ENCODE peak calls at places on chromosomes 1 and 21, in six cellular contexts. One of them, this sample, is unnamed.

GRCh38 chr1:8663915-8664331 is 153.5 kb downstream of the RERE start:
- DNase-seq in tibial nerve: no peak
- DNase-seq in lower lobe of right lung: peak; percentile 52
- DNase-seq in left lung: no peak
- DNase-seq in CD8-positive, alpha-beta T cell: no peak
- DNase-seq in cardiac muscle cell: peak; percentile 74
- DNase-seq in this sample: no peak

GRCh38 chr1:27856561-27857343 is 15.6 kb upstream of the THEMIS2 start:
- DNase-seq in CD8-positive, alpha-beta T cell: no peak
- DNase-seq in left lung: no peak
- DNase-seq in lower lobe of right lung: no peak
- DNase-seq in cardiac muscle cell: no peak
- DNase-seq in tibial nerve: no peak
- DNase-seq in this sample: no peak

GRCh38 chr1:33519240-33519884 is 46.9 kb downstream of the ZSCAN20 start:
- DNase-seq in CD8-positive, alpha-beta T cell: no peak
- DNase-seq in cardiac muscle cell: no peak
- DNase-seq in lower lobe of right lung: no peak
- DNase-seq in left lung: no peak
- DNase-seq in tibial nerve: no peak
- DNase-seq in this sample: no peak

GRCh38 chr21:42568834-42569731 is 55.4 kb downstream of the SLC37A1 start:
- DNase-seq in left lung: peak; percentile 35
- DNase-seq in CD8-positive, alpha-beta T cell: no peak
- DNase-seq in cardiac muscle cell: no peak
- DNase-seq in lower lobe of right lung: peak; percentile 56
- DNase-seq in tibial nerve: no peak
- DNase-seq in this sample: no peak

GRCh38 chr1:116574581-116575291 is 3.9 kb upstream of the CD58 start:
- DNase-seq in CD8-positive, alpha-beta T cell: peak; percentile 59
- DNase-seq in lower lobe of right lung: no peak
- DNase-seq in tibial nerve: peak; percentile 42
- DNase-seq in left lung: no peak
- DNase-seq in cardiac muscle cell: peak; percentile 83
- DNase-seq in this sample: peak; percentile 25

GRCh38 chr1:94694234-94694915 is 125.8 kb upstream of the SLC44A3 start:
- DNase-seq in cardiac muscle cell: no peak
- DNase-seq in CD8-positive, alpha-beta T cell: no peak
- DNase-seq in tibial nerve: no peak
- DNase-seq in lower lobe of right lung: no peak
- DNase-seq in left lung: no peak
- DNase-seq in this sample: no peak

GRCh38 chr1:9234223-9235122 is at the start of gene H6PD:
- DNase-seq in lower lobe of right lung: peak; percentile 93
- DNase-seq in left lung: peak; percentile 89
- DNase-seq in cardiac muscle cell: peak; percentile 90
- DNase-seq in tibial nerve: peak; percentile 69
- DNase-seq in CD8-positive, alpha-beta T cell: peak; percentile 71
- DNase-seq in this sample: peak; percentile 72

GRCh38 chr1:77031101-77031662 is 163.9 kb downstream of the ST6GALNAC5 start:
- DNase-seq in left lung: no peak
- DNase-seq in lower lobe of right lung: no peak
- DNase-seq in CD8-positive, alpha-beta T cell: no peak
- DNase-seq in cardiac muscle cell: peak; percentile 35
- DNase-seq in tibial nerve: no peak
- DNase-seq in this sample: no peak

GRCh38 chr21:35113064-35113463 is 64.0 kb upstream of the RUNX1 start:
- DNase-seq in CD8-positive, alpha-beta T cell: no peak
- DNase-seq in cardiac muscle cell: no peak
- DNase-seq in lower lobe of right lung: no peak
- DNase-seq in left lung: no peak
- DNase-seq in tibial nerve: no peak
- DNase-seq in this sample: no peak

GRCh38 chr1:41483960-41484844 is at the start of gene EDN2:
- DNase-seq in tibial nerve: no peak
- DNase-seq in lower lobe of right lung: peak; percentile 84
- DNase-seq in cardiac muscle cell: no peak
- DNase-seq in left lung: peak; percentile 75
- DNase-seq in CD8-positive, alpha-beta T cell: no peak
- DNase-seq in this sample: no peak

GRCh38 chr1:64042331-64043100 is 160.9 kb upstream of the UBE2U start:
- DNase-seq in CD8-positive, alpha-beta T cell: no peak
- DNase-seq in left lung: no peak
- DNase-seq in lower lobe of right lung: no peak
- DNase-seq in cardiac muscle cell: peak; percentile 94
- DNase-seq in tibial nerve: no peak
- DNase-seq in this sample: no peak

GRCh38 chr1:155777541-155777940 is 79.5 kb downstream of the GON4L start:
- DNase-seq in tibial nerve: no peak
- DNase-seq in cardiac muscle cell: no peak
- DNase-seq in lower lobe of right lung: no peak
- DNase-seq in CD8-positive, alpha-beta T cell: no peak
- DNase-seq in left lung: no peak
- DNase-seq in this sample: no peak

GRCh38 chr21:17903029-17903806 is 84.1 kb upstream of the C21orf91 start:
- DNase-seq in tibial nerve: no peak
- DNase-seq in left lung: no peak
- DNase-seq in cardiac muscle cell: peak; percentile 60
- DNase-seq in CD8-positive, alpha-beta T cell: no peak
- DNase-seq in lower lobe of right lung: no peak
- DNase-seq in this sample: no peak

GRCh38 chr1:193318347-193318746 is 131.9 kb upstream of the B3GALT2 start:
- DNase-seq in CD8-positive, alpha-beta T cell: no peak
- DNase-seq in left lung: no peak
- DNase-seq in cardiac muscle cell: no peak
- DNase-seq in tibial nerve: no peak
- DNase-seq in lower lobe of right lung: no peak
- DNase-seq in this sample: no peak

GRCh38 chr1:211975152-211975941 is 60.0 kb downstream of the INTS7 start:
- DNase-seq in cardiac muscle cell: no peak
- DNase-seq in left lung: no peak
- DNase-seq in CD8-positive, alpha-beta T cell: no peak
- DNase-seq in lower lobe of right lung: no peak
- DNase-seq in tibial nerve: no peak
- DNase-seq in this sample: no peak

DNA sequence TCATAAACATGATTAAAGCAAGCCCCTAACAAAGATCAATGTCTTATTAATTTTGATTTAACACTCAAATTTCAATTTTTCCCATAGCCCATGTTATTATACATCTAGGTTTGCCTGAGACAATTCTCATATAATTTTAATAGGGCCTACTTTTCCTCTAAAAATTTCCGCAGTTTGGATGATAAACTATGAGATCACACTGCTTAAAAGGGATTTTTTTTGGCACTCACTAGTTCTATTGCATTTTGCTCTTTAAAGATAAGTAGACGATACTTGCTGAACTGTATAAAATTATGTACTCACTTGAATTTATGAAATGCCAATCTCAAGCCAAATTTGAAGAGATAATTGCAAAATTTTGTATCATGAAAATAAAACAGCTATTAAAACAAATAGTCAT is 480.4 kb upstream of the ZRANB2 start:
- DNase-seq in left lung: no peak
- DNase-seq in lower lobe of right lung: no peak
- DNase-seq in tibial nerve: no peak
- DNase-seq in CD8-positive, alpha-beta T cell: no peak
- DNase-seq in cardiac muscle cell: peak; percentile 10
- DNase-seq in this sample: no peak
- H3K27ac ChIP-seq in left lung: no peak overlapping the region
- H3K27ac ChIP-seq in lower lobe of right lung: no peak overlapping the region
- H3K27ac ChIP-seq in tibial nerve: no peak overlapping the region
- H3K27ac ChIP-seq in CD8-positive, alpha-beta T cell: no peak overlapping the region
- H3K27ac ChIP-seq in cardiac muscle cell: no peak overlapping the region
- H3K27ac ChIP-seq in this sample: no peak overlapping the region

GRCh38 chr1:2877391-2877790 is 75.9 kb upstream of the TTC34 start:
- DNase-seq in CD8-positive, alpha-beta T cell: no peak
- DNase-seq in lower lobe of right lung: no peak
- DNase-seq in tibial nerve: no peak
- DNase-seq in left lung: no peak
- DNase-seq in cardiac muscle cell: no peak
- DNase-seq in this sample: no peak
- H3K9me3 ChIP-seq in CD8-positive, alpha-beta T cell: no peaks in the 10 kb centered on the region
- H3K9me3 ChIP-seq in lower lobe of right lung: no peaks in the 10 kb centered on the region
- H3K9me3 ChIP-seq in tibial nerve: no peaks in the 10 kb centered on the region
- H3K9me3 ChIP-seq in left lung: no peaks in the 10 kb centered on the region
- H3K9me3 ChIP-seq in cardiac muscle cell: no peaks in the 10 kb centered on the region
- H3K9me3 ChIP-seq in this sample: no peaks in the 10 kb centered on the region

DNA sequence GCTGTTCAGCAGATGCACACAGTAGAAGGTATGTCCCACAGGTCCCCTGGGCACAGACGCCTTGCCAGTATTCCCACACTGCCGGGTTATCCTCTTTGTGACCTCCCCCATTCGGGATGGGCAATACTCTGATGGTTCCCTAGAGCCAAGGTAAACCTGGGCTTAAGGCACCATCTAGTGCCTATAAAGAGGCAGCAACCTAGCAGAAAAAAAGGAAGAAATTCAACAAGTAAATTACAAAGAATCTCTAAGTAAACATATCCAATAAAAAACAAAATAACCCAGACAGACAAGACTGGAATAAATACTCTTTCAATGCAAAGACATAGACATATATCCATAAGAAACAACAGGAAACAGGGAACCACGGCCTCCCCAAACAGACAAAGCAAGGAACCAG is 39.4 kb downstream of the HSF2BP start:
- DNase-seq in tibial nerve: no peak
- DNase-seq in cardiac muscle cell: no peak
- DNase-seq in lower lobe of right lung: no peak
- DNase-seq in left lung: no peak
- DNase-seq in CD8-positive, alpha-beta T cell: no peak
- DNase-seq in this sample: no peak
- TF ChIP-seq CTCF in tibial nerve: no peak
- TF ChIP-seq CTCF in cardiac muscle cell: peak; percentile 8
- TF ChIP-seq CTCF in lower lobe of right lung: no peak
- TF ChIP-seq CTCF in left lung: no peak
- TF ChIP-seq CTCF in CD8-positive, alpha-beta T cell: no peak
- TF ChIP-seq CTCF in this sample: no peak

GRCh38 chr1:115329965-115330364 is 8.1 kb downstream of the NGF start:
- DNase-seq in CD8-positive, alpha-beta T cell: no peak
- DNase-seq in tibial nerve: no peak
- DNase-seq in cardiac muscle cell: no peak
- DNase-seq in lower lobe of right lung: no peak
- DNase-seq in left lung: no peak
- DNase-seq in this sample: no peak
- H3K27ac ChIP-seq in CD8-positive, alpha-beta T cell: no peak overlapping the region
- H3K27ac ChIP-seq in tibial nerve: no peak overlapping the region
- H3K27ac ChIP-seq in cardiac muscle cell: no peak overlapping the region
- H3K27ac ChIP-seq in lower lobe of right lung: no peak overlapping the region
- H3K27ac ChIP-seq in left lung: no peak overlapping the region
- H3K27ac ChIP-seq in this sample: no peak overlapping the region

DNA sequence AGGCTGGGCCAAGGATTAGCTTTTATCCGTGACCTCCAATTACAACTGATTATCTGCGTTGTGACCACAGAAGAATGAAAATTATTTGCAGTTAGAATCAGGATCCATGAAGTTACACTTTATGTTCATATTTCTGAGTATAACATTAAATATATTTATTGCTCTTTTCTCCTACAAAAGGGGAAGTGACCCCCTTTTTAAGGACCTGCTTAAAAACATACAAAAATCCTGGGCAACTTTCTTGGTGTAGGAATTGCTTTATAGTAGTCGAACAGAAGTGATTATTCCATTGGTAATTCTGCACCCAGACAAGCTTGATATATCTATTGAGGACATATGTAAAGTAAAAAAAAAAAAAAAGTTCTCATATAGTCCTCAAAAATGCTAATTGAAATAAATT is 208.7 kb downstream of the MRPL39 start:
- DNase-seq in left lung: no peak
- DNase-seq in cardiac muscle cell: no peak
- DNase-seq in CD8-positive, alpha-beta T cell: no peak
- DNase-seq in tibial nerve: no peak
- DNase-seq in lower lobe of right lung: no peak
- DNase-seq in this sample: no peak
- H3K9me3 ChIP-seq in left lung: no peaks in the 10 kb centered on the region
- H3K9me3 ChIP-seq in cardiac muscle cell: no peaks in the 10 kb centered on the region
- H3K9me3 ChIP-seq in CD8-positive, alpha-beta T cell: no peaks in the 10 kb centered on the region
- H3K9me3 ChIP-seq in tibial nerve: no peaks in the 10 kb centered on the region
- H3K9me3 ChIP-seq in lower lobe of right lung: no peaks in the 10 kb centered on the region
- H3K9me3 ChIP-seq in this sample: no peaks in the 10 kb centered on the region

DNA sequence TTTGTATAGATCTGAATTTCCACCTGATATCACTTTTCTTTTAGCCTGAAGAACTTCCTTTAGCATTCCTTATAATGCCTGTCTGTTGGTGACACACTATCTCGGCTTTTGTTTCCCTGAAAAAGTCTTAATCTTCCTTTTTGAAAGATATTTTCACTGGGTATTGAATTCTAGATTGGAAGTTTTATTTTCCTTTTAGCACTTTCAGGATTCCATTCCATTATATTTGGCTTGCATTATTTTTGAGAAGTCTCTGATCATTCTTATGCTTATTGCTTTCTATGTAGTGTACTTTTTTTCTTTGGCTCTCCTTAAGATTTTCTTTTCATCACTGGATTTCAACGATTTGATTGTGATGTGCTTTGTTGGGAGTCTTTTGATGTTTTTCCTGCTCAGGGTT is 510.7 kb downstream of the RWDD3 start:
- DNase-seq in CD8-positive, alpha-beta T cell: no peak
- DNase-seq in left lung: no peak
- DNase-seq in tibial nerve: no peak
- DNase-seq in cardiac muscle cell: no peak
- DNase-seq in lower lobe of right lung: no peak
- DNase-seq in this sample: no peak
- TF ChIP-seq CTCF in CD8-positive, alpha-beta T cell: no peak
- TF ChIP-seq CTCF in left lung: no peak
- TF ChIP-seq CTCF in tibial nerve: no peak
- TF ChIP-seq CTCF in cardiac muscle cell: no peak
- TF ChIP-seq CTCF in lower lobe of right lung: no peak
- TF ChIP-seq CTCF in this sample: no peak

GRCh38 chr1:210288106-210288505 is 40.6 kb upstream of the HHAT start:
- DNase-seq in cardiac muscle cell: no peak
- DNase-seq in left lung: no peak
- DNase-seq in lower lobe of right lung: no peak
- DNase-seq in tibial nerve: no peak
- DNase-seq in CD8-positive, alpha-beta T cell: no peak
- DNase-seq in this sample: no peak
- H3K27ac ChIP-seq in cardiac muscle cell: no peak overlapping the region
- H3K27ac ChIP-seq in left lung: no peak overlapping the region
- H3K27ac ChIP-seq in lower lobe of right lung: no peak overlapping the region
- H3K27ac ChIP-seq in tibial nerve: no peak overlapping the region
- H3K27ac ChIP-seq in CD8-positive, alpha-beta T cell: no peak overlapping the region
- H3K27ac ChIP-seq in this sample: no peak overlapping the region

GRCh38 chr1:247147781-247148180 is 24.0 kb downstream of the ZNF124 start:
- DNase-seq in CD8-positive, alpha-beta T cell: no peak
- DNase-seq in tibial nerve: no peak
- DNase-seq in left lung: no peak
- DNase-seq in cardiac muscle cell: no peak
- DNase-seq in lower lobe of right lung: no peak
- DNase-seq in this sample: no peak
- H3K9me3 ChIP-seq in CD8-positive, alpha-beta T cell: peaks cover 42% of the 10 kb centered on the region
- H3K9me3 ChIP-seq in tibial nerve: no peaks in the 10 kb centered on the region
- H3K9me3 ChIP-seq in left lung: peaks cover 9% of the 10 kb centered on the region
- H3K9me3 ChIP-seq in cardiac muscle cell: no peaks in the 10 kb centered on the region
- H3K9me3 ChIP-seq in lower lobe of right lung: peaks cover 92% of the 10 kb centered on the region
- H3K9me3 ChIP-seq in this sample: peaks cover 86% of the 10 kb centered on the region